ENCODE peak calls at places on chromosomes 12 and 14, in four cellular contexts. A is heart left ventricle, C is BJ, M is tibial nerve. P is an unnamed sample.
A peak's percentile ranks its signal among the peaks of the same experiment; 100 is the strongest.

GRCh38 chr14:23562822-23563472 is 4.6 kb downstream of the AP1G2 start:
- DNase-seq in A (no peak), C (no peak), M (peak; percentile 51), P (peak; percentile 56)

GRCh38 chr14:30521899-30522736 is 36.8 kb upstream of the G2E3 start:
- DNase-seq in A (no peak), C (no peak), M (no peak), P (peak; percentile 62)

GRCh38 chr14:95619785-95620417 is 66.3 kb upstream of the TCL1B start:
- DNase-seq in A (no peak), C (no peak), M (no peak), P (no peak)

GRCh38 chr12:70849265-70849960 is 71.1 kb downstream of the PTPRR start:
- DNase-seq in A (no peak), C (no peak), M (no peak), P (peak; percentile 62)

GRCh38 chr14:99427632-99428315 is 52.9 kb downstream of the SETD3 start:
- DNase-seq in A (no peak), C (peak; percentile 46), M (no peak), P (peak; percentile 43)

GRCh38 chr12:122740351-122740750 is 9.7 kb upstream of the HCAR1 start:
- DNase-seq in A (no peak), C (no peak), M (no peak), P (peak; percentile 40)

GRCh38 chr14:91778217-91778616 is 46.3 kb upstream of the CATSPERB start:
- DNase-seq in A (no peak), C (no peak), M (no peak), P (peak; percentile 19)

GRCh38 chr12:52440821-52441319 is 6.7 kb upstream of the KRT75 start:
- DNase-seq in A (no peak), C (no peak), M (no peak), P (peak; percentile 75)

GRCh38 chr12:106582661-106583577 is at the start of gene RFX4:
- DNase-seq in A (no peak), C (no peak), M (no peak), P (no peak)

GRCh38 chr14:35336171-35337073 is 44.2 kb downstream of the PSMA6 start:
- DNase-seq in A (peak; percentile 95), C (no peak), M (peak; percentile 91), P (peak; percentile 98)

GRCh38 chr14:90300649-90301048 is 31.1 kb downstream of the NRDE2 start:
- DNase-seq in A (no peak), C (no peak), M (no peak), P (no peak)

GRCh38 chr12:92063641-92064040 is 82.0 kb downstream of the BTG1 start:
- DNase-seq in A (no peak), C (no peak), M (no peak), P (peak; percentile 46)

GRCh38 chr12:104990950-104991349 is 4.8 kb downstream of the NOPCHAP1 start:
- DNase-seq in A (no peak), C (no peak), M (no peak), P (no peak)

GRCh38 chr12:57983150-57983857 is 41.9 kb downstream of the ATP23 start:
- DNase-seq in A (peak; percentile 13), C (peak; percentile 17), M (peak; percentile 17), P (peak; percentile 70)

GRCh38 chr12:47812797-47813490 is 6.8 kb downstream of the HDAC7 start:
- DNase-seq in A (peak; percentile 92), C (peak; percentile 59), M (peak; percentile 76), P (peak; percentile 85)

GRCh38 chr12:32970465-32971110 is 74.0 kb upstream of the PKP2 start:
- DNase-seq in A (no peak), C (no peak), M (no peak), P (no peak)

GRCh38 chr12:45208604-45209487 is 7.0 kb upstream of the ANO6 start:
- DNase-seq in A (no peak), C (no peak), M (no peak), P (peak; percentile 85)

GRCh38 chr14:20223410-20223809 is at the start of gene OR11H6:
- DNase-seq in A (no peak), C (no peak), M (no peak), P (no peak)

GRCh38 chr12:52867636-52868035 is 18.8 kb upstream of the KRT78 start:
- DNase-seq in A (peak; percentile 54), C (no peak), M (peak; percentile 64), P (no peak)

GRCh38 chr12:2322554-2323120 is 269.9 kb downstream of the CACNA1C start:
- DNase-seq in A (no peak), C (no peak), M (no peak), P (no peak)

GRCh38 chr12:126663304-126664094 is 1598.3 kb downstream of the AACS start:
- DNase-seq in A (no peak), C (no peak), M (no peak), P (peak; percentile 52)

GRCh38 chr12:112850343-112850742 is 56.4 kb upstream of the OAS1 start:
- DNase-seq in A (no peak), C (no peak), M (no peak), P (no peak)

GRCh38 chr14:95233702-95234241 is 76.4 kb upstream of the DICER1 start:
- DNase-seq in A (peak; percentile 63), C (no peak), M (peak; percentile 76), P (no peak)

GRCh38 chr14:53670701-53671100 is 285.9 kb downstream of the BMP4 start:
- DNase-seq in A (no peak), C (peak; percentile 29), M (no peak), P (peak; percentile 93)

GRCh38 chr14:72965249-72965648 is 39.0 kb downstream of the DCAF4 start:
- DNase-seq in A (no peak), C (no peak), M (no peak), P (peak; percentile 71)

GRCh38 chr12:49367381-49368239 is at the start of gene SPATS2:
- DNase-seq in A (peak; percentile 94), C (no peak), M (peak; percentile 86), P (no peak)

GRCh38 chr14:31932675-31933074 is 144.4 kb upstream of the ARHGAP5 start:
- DNase-seq in A (no peak), C (no peak), M (no peak), P (no peak)

GRCh38 chr12:115740586-115741155 is 536.8 kb downstream of the MED13L start:
- DNase-seq in A (no peak), C (no peak), M (no peak), P (no peak)

GRCh38 chr14:38999949-39000348 is 103.1 kb downstream of the SEC23A start:
- DNase-seq in A (no peak), C (no peak), M (no peak), P (no peak)

DNA sequence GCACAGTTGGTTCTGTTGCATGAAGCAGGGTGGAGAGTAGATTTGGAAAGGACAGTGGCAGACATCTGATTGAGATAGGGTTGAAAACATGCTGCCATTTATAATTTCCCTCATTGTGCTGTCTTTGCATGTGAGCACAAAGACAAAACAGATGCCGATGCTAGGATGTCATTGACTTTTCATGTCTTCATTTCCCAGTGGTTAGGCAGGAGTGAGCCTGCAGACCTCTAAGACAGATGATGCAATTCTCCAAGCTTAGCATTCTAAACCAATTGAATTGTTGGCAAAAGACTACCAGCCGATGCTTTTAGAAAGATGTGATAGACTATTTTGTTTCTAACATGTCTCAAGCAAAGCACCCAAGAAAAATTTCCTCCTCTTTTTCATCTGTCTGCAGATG is 37.1 kb upstream of the PELI2 start:
- DNase-seq in A (no peak), C (peak; percentile 1), M (no peak), P (peak; percentile 34)
- TF ChIP-seq CTCF in A (no peak), C (no peak), M (no peak), P (no peak)

DNA sequence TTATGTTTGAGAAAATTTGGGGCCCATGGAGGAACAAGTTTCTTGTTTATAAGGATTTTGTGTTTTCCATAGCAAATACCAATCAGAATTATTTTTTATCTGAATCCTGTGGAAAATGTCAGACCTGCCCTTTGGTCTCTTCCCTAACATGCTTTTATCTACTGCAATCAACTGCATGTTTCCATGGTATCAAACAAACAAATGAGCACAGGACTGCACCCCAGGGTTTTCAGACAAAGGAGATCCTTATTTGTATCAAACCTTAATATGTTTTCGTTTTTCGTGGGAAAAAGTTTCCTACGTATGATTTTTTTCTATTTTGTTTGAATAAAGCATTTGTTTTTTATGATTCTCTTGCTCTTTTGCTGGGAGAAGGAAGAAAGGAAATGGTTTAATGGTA is 91.1 kb downstream of the GPR135 start:
- DNase-seq in A (no peak), C (no peak), M (no peak), P (no peak)
- H3K4me3 ChIP-seq in A (no peak overlapping the region), C (no peak overlapping the region), M (no peak overlapping the region), P (no peak overlapping the region)

GRCh38 chr14:36941783-36942521 is 230.5 kb downstream of the SLC25A21 start:
- DNase-seq in A (peak; percentile 34), C (no peak), M (peak; percentile 86), P (peak; percentile 71)

GRCh38 chr14:36939265-36939664 is 233.1 kb downstream of the SLC25A21 start:
- DNase-seq in A (no peak), C (no peak), M (no peak), P (no peak)

GRCh38 chr14:36944307-36945010 is 227.9 kb downstream of the SLC25A21 start:
- DNase-seq in A (no peak), C (peak; percentile 28), M (no peak), P (peak; percentile 83)

GRCh38 chr14:36940476-36940875 is 231.9 kb downstream of the SLC25A21 start:
- DNase-seq in A (no peak), C (no peak), M (no peak), P (no peak)

DNA sequence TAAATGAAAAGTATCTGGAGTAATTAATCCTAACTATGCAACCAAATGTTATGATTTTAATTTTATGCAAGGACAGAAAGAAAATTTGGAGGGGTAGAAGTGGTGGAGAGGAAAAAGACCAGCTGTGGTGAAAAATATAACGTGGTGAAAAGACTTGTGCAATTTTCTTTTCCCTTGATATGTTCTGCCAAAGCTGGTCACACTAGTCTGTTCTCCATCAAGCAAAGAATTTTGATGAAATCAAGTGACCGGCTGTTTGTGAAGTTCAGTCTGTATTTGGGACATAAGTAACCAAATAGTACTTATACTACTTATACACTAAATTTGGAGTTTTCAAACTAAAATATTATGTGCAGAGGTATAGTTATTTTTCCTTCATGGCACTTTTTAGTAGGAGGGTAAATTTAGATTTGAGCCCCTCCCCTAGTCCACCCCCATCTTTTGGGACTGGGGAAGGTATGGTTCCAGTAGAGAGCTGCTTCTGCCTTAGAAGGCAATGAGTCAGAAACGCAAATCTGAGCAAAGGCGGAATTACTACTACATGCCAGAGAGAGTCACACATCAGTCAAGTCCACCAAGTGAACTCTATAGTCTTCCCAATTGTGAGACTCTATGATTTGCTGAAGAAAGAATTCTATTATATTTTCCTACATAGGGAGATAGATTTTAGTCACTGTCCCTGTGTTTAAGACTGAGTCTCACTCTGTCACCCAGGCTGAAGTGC is 229.7 kb downstream of the SLC25A21 start:
- DNase-seq in A (no peak), C (no peak), M (no peak), P (peak; percentile 59)
- TF ChIP-seq CTCF in A (no peak), C (no peak), M (no peak), P (no peak)

DNA sequence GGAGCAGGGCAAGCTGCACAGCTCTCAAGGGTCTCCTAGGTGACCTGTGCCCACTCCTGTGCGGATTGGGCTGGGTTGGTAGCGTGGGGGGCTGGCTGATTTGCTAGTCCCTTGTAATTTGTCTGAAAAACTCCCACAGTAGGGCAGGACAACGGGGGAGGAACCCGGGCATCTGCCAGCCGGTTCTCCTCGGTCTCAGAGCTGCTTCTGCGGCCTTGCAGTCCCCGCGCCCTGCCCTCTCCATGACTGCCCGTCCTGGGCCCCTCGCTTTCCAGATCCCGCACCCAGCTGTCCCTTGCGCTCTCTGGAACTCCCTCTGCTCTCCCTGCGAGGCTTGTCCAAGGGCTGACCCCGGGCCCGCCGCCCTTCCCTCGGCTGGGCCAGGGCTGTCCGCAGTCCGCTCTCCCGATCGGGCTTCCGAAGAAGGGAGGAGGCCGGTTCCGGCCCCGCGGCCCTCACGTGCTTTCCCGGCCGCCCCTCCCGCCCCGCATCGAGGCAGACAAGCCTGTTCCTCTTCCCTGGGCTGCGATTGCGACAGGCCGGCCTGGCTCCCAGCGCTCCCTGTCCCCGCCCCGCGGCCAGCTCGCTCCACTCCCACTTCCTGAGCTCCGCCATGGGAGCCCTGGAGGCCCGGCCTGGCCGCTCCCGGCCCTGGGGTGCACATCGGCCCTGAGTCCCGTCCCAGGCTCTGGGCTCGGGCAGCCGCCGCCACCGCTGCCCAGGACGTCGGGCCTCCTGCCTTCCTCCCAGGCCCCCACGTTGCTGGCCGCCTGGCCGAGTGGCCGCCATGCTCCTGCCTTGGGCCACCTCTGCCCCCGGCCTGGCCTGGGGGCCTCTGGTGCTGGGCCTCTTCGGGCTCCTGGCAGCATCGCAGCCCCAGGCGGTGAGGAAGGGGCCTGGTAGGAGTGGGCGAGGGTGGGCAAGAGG is at the start of gene LTBR:
- DNase-seq in A (peak; percentile 97), C (peak; percentile 73), M (peak; percentile 90), P (peak; percentile 89)
- H3K4me3 ChIP-seq in A (peak within 1 kb of the TSS; percentile 81), C (peak within 1 kb of the TSS; percentile 82), M (peak within 1 kb of the TSS; percentile 76), P (peak within 1 kb of the TSS; percentile 79)

P was measured in fibroblast of mammary gland.